ENCODE peak calls at places on chromosomes 3 and 15, in six cellular contexts. H is stomach, Z is SK-N-SH, Y is spleen, O is Panc1, J is GM12891. X is an unnamed sample.

GRCh38 chr3:173111321-173111720 is 29.7 kb downstream of the SPATA16 start:
- DNase-seq in H (no peak), Z (no peak), Y (no peak), O (no peak), J (no peak), X (no peak)

GRCh38 chr15:41340189-41340695 is 7.6 kb downstream of the NUSAP1 start:
- DNase-seq in H (no peak), Z (no peak), Y (no peak), O (no peak), J (no peak), X (no peak)

GRCh38 chr15:82047493-82048446 is 2.0 kb upstream of the MEX3B start:
- DNase-seq in H (no peak), Z (no peak), Y (no peak), O (no peak), J (no peak), X (no peak)

GRCh38 chr3:126523745-126524428 is at the start of gene CHST13:
- DNase-seq in H (peak), Z (peak), Y (peak), O (no peak), J (no peak), X (peak)

GRCh38 chr3:37862219-37862711 is 585 bp downstream of the CTDSPL start:
- DNase-seq in H (peak), Z (peak), Y (peak), O (no peak), J (peak), X (peak)

GRCh38 chr15:85633859-85634258 is 160.9 kb downstream of the KLHL25 start:
- DNase-seq in H (no peak), Z (no peak), Y (no peak), O (no peak), J (no peak), X (no peak)

GRCh38 chr15:82621970-82622369 is 25.2 kb downstream of the CPEB1 start:
- DNase-seq in H (no peak), Z (peak), Y (no peak), O (no peak), J (no peak), X (no peak)

GRCh38 chr15:84603630-84604379 is 3.0 kb downstream of the ZSCAN2 start:
- DNase-seq in H (no peak), Z (no peak), Y (no peak), O (no peak), J (no peak), X (no peak)

GRCh38 chr3:28791713-28792255 is 443.2 kb upstream of the AZI2 start:
- DNase-seq in H (no peak), Z (no peak), Y (no peak), O (no peak), J (no peak), X (no peak)

GRCh38 chr15:79849789-79850188 is 47.0 kb downstream of the MTHFS start:
- DNase-seq in H (peak), Z (peak), Y (no peak), O (no peak), J (no peak), X (no peak)

GRCh38 chr15:95129589-95129988 is 898.2 kb downstream of the MCTP2 start:
- DNase-seq in H (no peak), Z (no peak), Y (no peak), O (no peak), J (no peak), X (peak)

GRCh38 chr3:191484461-191484860 is 23.5 kb downstream of the PYDC2 start:
- DNase-seq in H (no peak), Z (no peak), Y (no peak), O (no peak), J (no peak), X (no peak)

GRCh38 chr15:66827039-66827697 is 125.1 kb downstream of the SMAD6 start:
- DNase-seq in H (no peak), Z (no peak), Y (no peak), O (no peak), J (no peak), X (no peak)

GRCh38 chr15:37933685-37934084 is 755 bp upstream of the TMCO5A start:
- DNase-seq in H (no peak), Z (no peak), Y (no peak), O (no peak), J (no peak), X (no peak)

GRCh38 chr15:42182976-42183375 is 25.1 kb downstream of the VPS39 start:
- DNase-seq in H (no peak), Z (no peak), Y (no peak), O (no peak), J (no peak), X (no peak)

GRCh38 chr3:25033407-25034029 is 394.5 kb upstream of the RARB start:
- DNase-seq in H (peak), Z (peak), Y (no peak), O (peak), J (peak), X (peak)

GRCh38 chr3:9809239-9809614 is 835 bp upstream of the TTLL3 start:
- DNase-seq in H (peak), Z (no peak), Y (no peak), O (no peak), J (no peak), X (peak)

GRCh38 chr3:59573911-59574310 is 524.1 kb upstream of the CFAP20DC start:
- DNase-seq in H (no peak), Z (no peak), Y (no peak), O (no peak), J (no peak), X (peak)

GRCh38 chr15:87582169-87582568 is 674.4 kb downstream of the NTRK3 start:
- DNase-seq in H (no peak), Z (no peak), Y (no peak), O (no peak), J (no peak), X (no peak)

GRCh38 chr3:99952306-99952705 is 134.6 kb downstream of the CMSS1 start:
- DNase-seq in H (no peak), Z (no peak), Y (no peak), O (no peak), J (no peak), X (no peak)

GRCh38 chr3:178288074-178288473 is 248.2 kb upstream of the KCNMB2 start:
- DNase-seq in H (no peak), Z (no peak), Y (no peak), O (no peak), J (no peak), X (no peak)

GRCh38 chr3:178291971-178292370 is 244.3 kb upstream of the KCNMB2 start:
- DNase-seq in H (no peak), Z (no peak), Y (no peak), O (no peak), J (no peak), X (no peak)

GRCh38 chr3:178291555-178291954 is 244.7 kb upstream of the KCNMB2 start:
- DNase-seq in H (no peak), Z (peak), Y (no peak), O (no peak), J (no peak), X (no peak)

GRCh38 chr3:178284180-178284579 is 252.1 kb upstream of the KCNMB2 start:
- DNase-seq in H (no peak), Z (no peak), Y (no peak), O (no peak), J (no peak), X (no peak)

DNA sequence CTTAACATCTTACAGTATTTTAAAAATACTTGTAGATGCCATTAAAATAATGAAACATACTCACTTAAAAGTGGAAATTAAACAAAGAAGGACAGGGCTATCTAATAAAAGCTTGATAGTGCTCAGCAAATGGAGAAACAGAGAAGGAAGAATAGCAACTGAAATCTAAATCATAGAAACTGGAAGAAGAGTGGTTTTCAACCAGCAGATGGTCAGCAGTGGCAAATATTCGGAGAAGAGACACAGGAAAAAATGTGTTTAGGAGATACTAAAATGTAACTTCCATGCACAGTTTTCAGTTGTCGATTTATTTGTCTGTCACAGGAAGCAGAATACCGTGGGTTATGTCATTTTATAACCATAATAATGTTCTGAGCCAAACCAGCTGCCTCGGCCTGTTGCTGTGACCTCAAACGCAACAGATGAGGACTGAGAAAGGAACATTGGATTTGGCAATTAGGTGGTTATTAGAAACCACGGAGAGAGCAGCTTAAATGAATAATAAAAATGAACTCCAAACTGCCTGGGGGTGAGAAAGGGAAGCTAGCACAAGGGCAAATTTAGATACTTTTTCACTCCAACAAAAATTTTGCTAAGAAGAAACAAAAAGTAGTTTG is 246.6 kb upstream of the KCNMB2 start:
- DNase-seq in H (no peak), Z (no peak), Y (no peak), O (no peak), J (no peak), X (no peak)
- TF ChIP-seq POLR2AphosphoS5 in H (no peak), Z (no peak), Y (no peak), O (no peak), J (no peak), X (no peak)

GRCh38 chr3:53978386-53978785 is 86.7 kb upstream of the SELENOK start:
- DNase-seq in H (no peak), Z (no peak), Y (no peak), O (no peak), J (no peak), X (no peak)
- TF ChIP-seq POLR2AphosphoS5 in H (no peak), Z (no peak), Y (no peak), O (no peak), J (no peak), X (no peak)

DNA sequence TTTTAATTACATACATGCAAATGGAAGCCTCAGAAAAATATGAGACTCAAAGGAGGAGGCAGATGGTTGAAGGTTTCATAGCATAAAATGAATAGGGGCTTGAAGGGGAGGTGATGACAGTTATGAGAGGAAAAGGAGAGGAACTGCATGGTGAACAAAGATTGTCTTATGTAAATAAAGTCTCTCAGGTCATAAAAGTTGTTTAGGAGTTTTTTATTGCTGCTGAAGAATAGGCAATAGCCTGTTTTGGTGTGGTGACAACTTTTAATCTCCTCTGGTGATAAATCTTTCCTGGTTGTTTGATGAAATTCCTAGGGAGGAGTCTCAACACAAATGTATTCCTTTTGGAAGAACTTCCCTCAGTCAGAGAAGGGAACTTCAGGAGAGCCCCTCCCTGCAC is 17.3 kb downstream of the SETMAR start:
- DNase-seq in H (no peak), Z (no peak), Y (no peak), O (no peak), J (no peak), X (no peak)
- TF ChIP-seq POLR2AphosphoS5 in H (no peak), Z (no peak), Y (no peak), O (no peak), J (no peak), X (no peak)

GRCh38 chr3:32455609-32456428 is 46.8 kb downstream of the CMTM6 start:
- DNase-seq in H (peak), Z (no peak), Y (no peak), O (no peak), J (no peak), X (no peak)

GRCh38 chr3:32460031-32460749 is 42.5 kb downstream of the CMTM6 start:
- DNase-seq in H (no peak), Z (no peak), Y (peak), O (no peak), J (peak), X (peak)

GRCh38 chr3:32456429-32457130 is 46.1 kb downstream of the CMTM6 start:
- DNase-seq in H (no peak), Z (no peak), Y (peak), O (no peak), J (no peak), X (no peak)

GRCh38 chr3:32459474-32459873 is 43.2 kb downstream of the CMTM6 start:
- DNase-seq in H (no peak), Z (no peak), Y (peak), O (no peak), J (no peak), X (no peak)

GRCh38 chr3:32457971-32458471 is 44.6 kb downstream of the CMTM6 start:
- DNase-seq in H (no peak), Z (no peak), Y (peak), O (no peak), J (no peak), X (no peak)
- TF ChIP-seq POLR2AphosphoS5 in H (no peak), Z (no peak), Y (peak), O (no peak), J (no peak), X (no peak)

DNA sequence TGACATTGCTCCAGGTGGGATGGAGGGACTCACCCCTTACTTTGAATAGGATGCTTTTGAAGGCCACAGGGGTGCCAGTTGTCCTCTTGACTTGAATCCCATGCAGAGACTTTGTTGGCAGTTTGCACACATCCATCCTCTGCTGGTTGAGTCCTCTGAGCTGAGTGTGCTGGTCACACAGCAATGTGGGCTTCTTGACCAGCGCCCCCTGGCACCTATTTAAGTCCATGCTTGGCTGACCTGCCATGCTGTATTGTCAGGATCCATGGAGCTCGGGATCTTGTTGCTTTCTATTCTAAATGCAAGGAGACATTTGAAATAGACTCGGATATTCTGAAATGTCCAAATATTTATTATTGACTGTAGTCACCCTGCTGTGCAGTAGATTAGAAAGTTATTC is 19.8 kb downstream of the RAB7A start:
- DNase-seq in H (no peak), Z (no peak), Y (no peak), O (no peak), J (no peak), X (no peak)
- TF ChIP-seq POLR2AphosphoS5 in H (no peak), Z (no peak), Y (no peak), O (no peak), J (no peak), X (no peak)

GRCh38 chr15:59299919-59300617 is 72.6 kb downstream of the MYO1E start:
- DNase-seq in H (peak), Z (no peak), Y (peak), O (peak), J (peak), X (peak)
- TF ChIP-seq POLR2AphosphoS5 in H (peak), Z (peak), Y (no peak), O (no peak), J (peak), X (peak)

GRCh38 chr15:55527150-55527549 is 19.1 kb upstream of the DNAAF4 start:
- DNase-seq in H (no peak), Z (no peak), Y (no peak), O (no peak), J (no peak), X (no peak)

GRCh38 chr15:55530861-55531313 is 22.9 kb upstream of the DNAAF4 start:
- DNase-seq in H (no peak), Z (no peak), Y (no peak), O (no peak), J (no peak), X (no peak)

GRCh38 chr15:55522741-55523450 is 14.9 kb upstream of the DNAAF4 start:
- DNase-seq in H (no peak), Z (no peak), Y (no peak), O (no peak), J (no peak), X (no peak)

GRCh38 chr15:55526559-55527036 is 18.6 kb upstream of the DNAAF4 start:
- DNase-seq in H (no peak), Z (peak), Y (no peak), O (no peak), J (peak), X (no peak)
- TF ChIP-seq POLR2AphosphoS5 in H (no peak), Z (no peak), Y (no peak), O (no peak), J (no peak), X (no peak)

GRCh38 chr3:54122046-54122801 is at the start of gene CACNA2D3:
- DNase-seq in H (peak), Z (peak), Y (no peak), O (no peak), J (peak), X (peak)

GRCh38 chr3:54122802-54123537 is 618 bp downstream of the CACNA2D3 start:
- DNase-seq in H (no peak), Z (peak), Y (no peak), O (no peak), J (peak), X (no peak)

GRCh38 chr3:54125317-54125716 is 3.0 kb downstream of the CACNA2D3 start:
- DNase-seq in H (no peak), Z (no peak), Y (no peak), O (no peak), J (no peak), X (no peak)

GRCh38 chr3:54121404-54122045 is 827 bp upstream of the CACNA2D3 start:
- DNase-seq in H (no peak), Z (peak), Y (no peak), O (no peak), J (peak), X (no peak)

DNA sequence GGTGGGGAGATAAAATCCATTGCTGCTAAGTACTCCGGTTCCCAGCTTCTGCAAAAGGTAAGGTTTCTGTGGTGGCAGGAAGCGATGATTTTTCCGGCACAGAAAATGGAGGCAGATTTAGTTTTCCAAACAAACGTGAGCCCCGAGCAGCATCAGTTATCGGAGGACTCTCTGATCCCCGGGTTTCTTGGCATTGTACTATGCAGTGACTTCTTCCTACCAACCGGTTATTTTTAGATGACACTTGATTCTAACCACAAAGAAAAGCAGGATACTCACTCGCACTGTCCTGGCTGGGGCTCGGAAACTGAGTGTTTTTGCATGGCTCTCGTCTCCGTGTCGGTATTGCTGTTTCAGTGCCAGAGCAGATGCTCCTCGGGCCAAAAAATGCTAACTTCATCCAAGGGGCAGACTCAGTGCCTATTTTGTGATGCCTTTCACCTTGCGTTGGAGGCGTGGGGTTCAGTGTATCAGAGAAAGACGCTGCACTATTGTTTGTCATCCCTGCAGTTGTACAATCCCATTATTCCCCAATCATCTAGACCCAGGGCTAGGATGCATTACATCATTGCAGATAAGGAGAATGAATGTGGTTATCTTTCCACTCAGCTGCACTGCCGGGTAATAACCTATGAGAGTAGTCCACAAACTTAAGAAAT is 1.3 kb downstream of the CACNA2D3 start:
- DNase-seq in H (no peak), Z (peak), Y (no peak), O (no peak), J (no peak), X (no peak)
- TF ChIP-seq POLR2AphosphoS5 in H (no peak), Z (no peak), Y (no peak), O (no peak), J (no peak), X (peak)

DNA sequence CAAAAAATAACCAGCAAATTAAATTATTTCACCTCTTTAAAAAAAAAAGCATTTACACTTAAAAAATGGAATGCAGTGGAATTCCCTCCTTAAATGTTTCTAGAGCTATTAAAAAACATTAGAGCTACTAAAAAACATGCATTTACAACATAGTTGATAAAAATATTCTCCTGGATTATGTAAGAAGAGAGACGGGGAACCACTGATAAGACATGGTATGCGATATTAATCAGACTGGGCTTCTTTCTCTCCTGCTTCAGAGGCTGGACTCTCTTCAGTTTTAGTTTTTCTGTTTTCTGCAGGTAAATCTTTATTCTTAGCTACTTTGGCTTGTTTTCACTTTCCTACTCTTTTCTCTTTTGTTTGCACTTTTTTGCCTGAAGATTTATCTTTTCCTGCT is 40.4 kb upstream of the WDR49 start:
- DNase-seq in H (no peak), Z (no peak), Y (no peak), O (no peak), J (no peak), X (no peak)
- TF ChIP-seq POLR2AphosphoS5 in H (no peak), Z (no peak), Y (no peak), O (no peak), J (no peak), X (no peak)

X was measured in transverse colon.